ENCODE peak calls at places on chromosomes 2 and 18, in four cellular contexts. O is psoas muscle; R is CD4-positive, alpha-beta T cell; U is lower lobe of right lung. I is an unnamed sample.

GRCh38 chr18:58391113-58391892 is 237.6 kb downstream of the ALPK2 start:
- DNase-seq in R (no peak), O (no peak), U (no peak), I (no peak)

GRCh38 chr2:233051241-233052149 is 8.6 kb upstream of the INPP5D start:
- DNase-seq in R (no peak), O (peak), U (peak), I (no peak)

GRCh38 chr2:147170932-147171331 is 673.9 kb upstream of the ACVR2A start:
- DNase-seq in O (no peak), R (no peak), U (no peak), I (no peak)

GRCh38 chr2:84971799-84972790 is 1.1 kb downstream of the KCMF1 start:
- DNase-seq in U (peak), O (peak), R (peak), I (no peak)

GRCh38 chr2:239609162-239609561 is 208.3 kb upstream of the HDAC4 start:
- DNase-seq in O (no peak), U (peak), R (no peak), I (no peak)

GRCh38 chr2:225010804-225011203 is 31.5 kb downstream of the DOCK10 start:
- DNase-seq in O (no peak), R (no peak), U (no peak), I (no peak)

GRCh38 chr2:163990088-163990487 is 254.3 kb upstream of the FIGN start:
- DNase-seq in R (no peak), U (no peak), O (no peak), I (no peak)

GRCh38 chr18:46946656-46947282 is 29.4 kb downstream of the KATNAL2 start:
- DNase-seq in U (peak), R (peak), O (peak), I (no peak)

GRCh38 chr18:2655954-2656236 is 369 bp downstream of the SMCHD1 start:
- DNase-seq in O (peak), U (peak), R (no peak), I (peak)

GRCh38 chr2:74947703-74948102 is 10.7 kb upstream of the POLE4 start:
- DNase-seq in U (no peak), O (no peak), R (no peak), I (no peak)

GRCh38 chr18:77899972-77900754 is 650.5 kb downstream of the GALR1 start:
- DNase-seq in O (no peak), U (no peak), R (peak), I (no peak)

GRCh38 chr18:74832999-74833398 is 235.3 kb downstream of the ZNF407 start:
- DNase-seq in O (no peak), U (no peak), R (no peak), I (no peak)

GRCh38 chr18:79786304-79786703 is 11.4 kb upstream of the KCNG2 start:
- DNase-seq in U (peak), O (peak), R (no peak), I (no peak)

GRCh38 chr2:124316875-124317605 is 292.0 kb downstream of the CNTNAP5 start:
- DNase-seq in O (no peak), R (no peak), U (no peak), I (no peak)

GRCh38 chr2:7539760-7540159 is 622.5 kb downstream of the RNF144A start:
- DNase-seq in O (no peak), U (no peak), R (no peak), I (no peak)

GRCh38 chr2:201452058-201452736 is 657 bp downstream of the STRADB start:
- DNase-seq in U (no peak), O (no peak), R (no peak), I (no peak)

GRCh38 chr2:9094117-9094516 is 90.6 kb upstream of the MBOAT2 start:
- DNase-seq in R (no peak), U (no peak), O (no peak), I (no peak)

GRCh38 chr18:49045585-49045984 is 94.8 kb upstream of the SMAD7 start:
- DNase-seq in U (no peak), O (no peak), R (no peak), I (no peak)

GRCh38 chr2:159968282-159968900 is 94.0 kb downstream of the PLA2R1 start:
- DNase-seq in R (no peak), O (no peak), U (no peak), I (no peak)

GRCh38 chr2:226184940-226185575 is 614.6 kb downstream of the IRS1 start:
- DNase-seq in R (no peak), U (no peak), O (no peak), I (no peak)

GRCh38 chr2:163649080-163649479 is 86.7 kb downstream of the FIGN start:
- DNase-seq in R (no peak), U (no peak), O (no peak), I (no peak)

GRCh38 chr2:23513881-23514793 is 129.2 kb downstream of the KLHL29 start:
- DNase-seq in U (no peak), O (no peak), R (no peak), I (no peak)

GRCh38 chr2:235518317-235519090 is 24.7 kb downstream of the AGAP1 start:
- DNase-seq in U (no peak), R (no peak), O (no peak), I (no peak)

GRCh38 chr2:140205093-140205492 is 1424.9 kb upstream of the NXPH2 start:
- DNase-seq in O (no peak), U (no peak), R (no peak), I (no peak)

GRCh38 chr2:128608911-128609880 is 290.5 kb upstream of the HS6ST1 start:
- DNase-seq in U (peak), O (no peak), R (no peak), I (no peak)

GRCh38 chr2:27086722-27087446 is at the start of gene KHK:
- DNase-seq in O (peak), U (peak), R (no peak), I (no peak)

GRCh38 chr2:17461087-17461475 is 57.2 kb downstream of the RAD51AP2 start:
- DNase-seq in R (no peak), O (no peak), U (no peak), I (no peak)

GRCh38 chr18:44839239-44839666 is 158.6 kb downstream of the SETBP1 start:
- DNase-seq in R (peak), O (peak), U (peak), I (peak)

GRCh38 chr2:122692400-122693083 is 937.1 kb downstream of the TSN start:
- DNase-seq in R (no peak), U (no peak), O (no peak), I (no peak)

GRCh38 chr2:236081171-236081570 is 87.0 kb downstream of the GBX2 start:
- DNase-seq in R (no peak), U (no peak), O (no peak), I (no peak)

GRCh38 chr2:45888167-45888566 is 236.7 kb downstream of the PRKCE start:
- DNase-seq in O (no peak), U (no peak), R (no peak), I (no peak)
- H3K27ac ChIP-seq in O (no peak), U (peak), R (no peak), I (peak)

GRCh38 chr2:36478999-36479398 is 119.0 kb downstream of the FEZ2 start:
- DNase-seq in O (no peak), U (no peak), R (no peak), I (no peak)
- H3K27ac ChIP-seq in O (peak), U (no peak), R (no peak), I (no peak)

GRCh38 chr18:13137041-13137938 is 81.3 kb upstream of the LDLRAD4 start:
- DNase-seq in U (peak), R (no peak), O (peak), I (no peak)

GRCh38 chr18:13136689-13137040 is 81.9 kb upstream of the LDLRAD4 start:
- DNase-seq in O (peak), U (no peak), R (no peak), I (no peak)

GRCh38 chr18:13134551-13135401 is 83.8 kb upstream of the LDLRAD4 start:
- DNase-seq in O (no peak), R (no peak), U (no peak), I (no peak)

GRCh38 chr18:13137939-13138821 is 80.4 kb upstream of the LDLRAD4 start:
- DNase-seq in R (peak), O (no peak), U (peak), I (peak)

DNA sequence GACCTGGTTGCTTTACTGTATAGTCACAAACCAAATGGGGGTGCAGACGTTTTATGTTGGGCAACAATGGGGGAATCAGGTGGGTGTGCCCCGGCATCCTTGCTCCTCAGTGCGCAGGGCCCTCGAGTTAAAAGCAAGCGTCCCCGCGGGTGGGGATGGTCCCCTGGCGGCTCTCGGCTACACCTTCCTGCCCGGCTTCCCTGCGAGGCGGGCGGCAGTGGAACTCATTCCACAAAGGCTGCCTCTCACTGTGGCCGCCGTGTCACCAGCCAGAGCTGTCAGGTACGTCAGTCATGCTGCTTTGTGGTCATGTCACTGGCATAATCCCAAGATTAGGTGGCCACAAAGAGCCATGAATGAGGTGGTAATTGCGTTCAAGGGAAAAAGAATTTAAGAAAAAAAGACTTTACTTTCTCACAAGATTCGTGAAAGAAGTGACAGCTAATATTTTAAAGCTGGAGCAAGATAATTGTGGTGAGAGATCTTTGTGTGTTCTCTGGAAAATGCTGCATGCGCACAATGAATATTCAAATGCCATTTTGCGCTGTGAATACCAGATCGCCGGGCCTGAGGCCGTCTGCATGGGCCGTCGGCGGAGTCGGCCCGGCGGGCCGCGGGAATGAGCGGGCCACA is 82.4 kb upstream of the LDLRAD4 start:
- DNase-seq in O (no peak), R (peak), U (no peak), I (no peak)
- H3K27ac ChIP-seq in O (no peak), R (no peak), U (peak), I (no peak)

GRCh38 chr2:20642026-20642971 is 8.6 kb downstream of the HS1BP3 start:
- DNase-seq in O (peak), U (peak), R (peak), I (no peak)
- H3K27ac ChIP-seq in O (peak), U (peak), R (no peak), I (peak)